ENCODE peak calls at places on chromosomes 12 and 14, in four cellular contexts. One of them, this sample, is unnamed.

GRCh38 chr12:13950502-13950901 is 30.9 kb downstream of the GRIN2B start:
- DNase-seq in ELR: no peak
- DNase-seq in activated T-cell treated with anti-CD3 and anti-CD28 coated beads, Interleukin-2, amount 50 U/mL, for 24 hours: no peak
- DNase-seq in central memory CD4-positive, alpha-beta T cell: no peak
- DNase-seq in this sample: peak

GRCh38 chr12:47652491-47653234 is 53.2 kb downstream of the RPAP3 start:
- DNase-seq in ELR: no peak
- DNase-seq in activated T-cell treated with anti-CD3 and anti-CD28 coated beads, Interleukin-2, amount 50 U/mL, for 24 hours: no peak
- DNase-seq in central memory CD4-positive, alpha-beta T cell: no peak
- DNase-seq in this sample: no peak

GRCh38 chr14:104169005-104169764 is 30.8 kb downstream of the KIF26A start:
- DNase-seq in ELR: no peak
- DNase-seq in activated T-cell treated with anti-CD3 and anti-CD28 coated beads, Interleukin-2, amount 50 U/mL, for 24 hours: no peak
- DNase-seq in central memory CD4-positive, alpha-beta T cell: no peak
- DNase-seq in this sample: no peak

GRCh38 chr12:79252358-79253075 is 387.9 kb downstream of the SYT1 start:
- DNase-seq in ELR: peak
- DNase-seq in activated T-cell treated with anti-CD3 and anti-CD28 coated beads, Interleukin-2, amount 50 U/mL, for 24 hours: no peak
- DNase-seq in central memory CD4-positive, alpha-beta T cell: no peak
- DNase-seq in this sample: peak

GRCh38 chr12:127153996-127154395 is 1113.0 kb upstream of the TMEM132C start:
- DNase-seq in ELR: no peak
- DNase-seq in activated T-cell treated with anti-CD3 and anti-CD28 coated beads, Interleukin-2, amount 50 U/mL, for 24 hours: no peak
- DNase-seq in central memory CD4-positive, alpha-beta T cell: no peak
- DNase-seq in this sample: no peak

GRCh38 chr12:91792597-91792996 is 353.0 kb downstream of the BTG1 start:
- DNase-seq in ELR: no peak
- DNase-seq in activated T-cell treated with anti-CD3 and anti-CD28 coated beads, Interleukin-2, amount 50 U/mL, for 24 hours: no peak
- DNase-seq in central memory CD4-positive, alpha-beta T cell: no peak
- DNase-seq in this sample: no peak

GRCh38 chr14:102579696-102580551 is 12.5 kb upstream of the RCOR1 start:
- DNase-seq in ELR: peak
- DNase-seq in activated T-cell treated with anti-CD3 and anti-CD28 coated beads, Interleukin-2, amount 50 U/mL, for 24 hours: no peak
- DNase-seq in central memory CD4-positive, alpha-beta T cell: no peak
- DNase-seq in this sample: peak

GRCh38 chr12:98465505-98465904 is 49.9 kb upstream of the TMPO start:
- DNase-seq in ELR: no peak
- DNase-seq in activated T-cell treated with anti-CD3 and anti-CD28 coated beads, Interleukin-2, amount 50 U/mL, for 24 hours: no peak
- DNase-seq in central memory CD4-positive, alpha-beta T cell: no peak
- DNase-seq in this sample: no peak

GRCh38 chr14:104443391-104444158 is 136.0 kb upstream of the C14orf180 start:
- DNase-seq in ELR: no peak
- DNase-seq in activated T-cell treated with anti-CD3 and anti-CD28 coated beads, Interleukin-2, amount 50 U/mL, for 24 hours: peak
- DNase-seq in central memory CD4-positive, alpha-beta T cell: no peak
- DNase-seq in this sample: no peak

GRCh38 chr14:33755358-33755757 is 195.5 kb downstream of the EGLN3 start:
- DNase-seq in ELR: peak
- DNase-seq in activated T-cell treated with anti-CD3 and anti-CD28 coated beads, Interleukin-2, amount 50 U/mL, for 24 hours: no peak
- DNase-seq in central memory CD4-positive, alpha-beta T cell: no peak
- DNase-seq in this sample: no peak

GRCh38 chr12:5708371-5708770 is 236.7 kb downstream of the ANO2 start:
- DNase-seq in ELR: no peak
- DNase-seq in activated T-cell treated with anti-CD3 and anti-CD28 coated beads, Interleukin-2, amount 50 U/mL, for 24 hours: no peak
- DNase-seq in central memory CD4-positive, alpha-beta T cell: no peak
- DNase-seq in this sample: no peak

GRCh38 chr12:15788266-15789214 is 648 bp downstream of the EPS8 start:
- DNase-seq in ELR: peak
- DNase-seq in activated T-cell treated with anti-CD3 and anti-CD28 coated beads, Interleukin-2, amount 50 U/mL, for 24 hours: no peak
- DNase-seq in central memory CD4-positive, alpha-beta T cell: no peak
- DNase-seq in this sample: peak

GRCh38 chr14:103292426-103293374 is 41.3 kb upstream of the EIF5 start:
- DNase-seq in ELR: peak
- DNase-seq in activated T-cell treated with anti-CD3 and anti-CD28 coated beads, Interleukin-2, amount 50 U/mL, for 24 hours: peak
- DNase-seq in central memory CD4-positive, alpha-beta T cell: peak
- DNase-seq in this sample: peak

GRCh38 chr12:75437564-75437963 is 43.0 kb upstream of the GLIPR1 start:
- DNase-seq in ELR: peak
- DNase-seq in activated T-cell treated with anti-CD3 and anti-CD28 coated beads, Interleukin-2, amount 50 U/mL, for 24 hours: no peak
- DNase-seq in central memory CD4-positive, alpha-beta T cell: peak
- DNase-seq in this sample: peak

This sample was measured in kidney tubule cell.